ENCODE peak calls at places on chromosomes 6 and 20, in ten cellular contexts. V is IMR-90; A is activated naive CD8-positive, alpha-beta T cell treated with anti-CD3 and anti-CD28 coated beads, Interleukin-2, amount 10 ng/mL, durations not matched to agents 7 days and 5 days; G is AG09309; R is nephron progenitor cell; M is NCI-H1105; S is GM13977; W is NT2/D1; E is suprapubic skin; P is WTC11. T is an unnamed sample.

GRCh38 chr6:16947461-16948159 is 154.2 kb upstream of the STMND1 start:
- DNase-seq in G (peak), W (no peak), S (no peak), P (no peak), R (no peak), M (peak), E (no peak), V (peak), A (no peak), T (peak)

GRCh38 chr6:146876271-146877151 is 277.7 kb downstream of the ADGB start:
- DNase-seq in G (no peak), S (no peak), P (no peak), A (no peak), W (no peak), V (peak), M (no peak), R (no peak), E (no peak), T (no peak)

GRCh38 chr6:15363523-15364400 is 117.9 kb downstream of the JARID2 start:
- DNase-seq in A (no peak), P (no peak), G (no peak), E (no peak), S (peak), R (peak), W (no peak), M (no peak), V (no peak), T (no peak)

GRCh38 chr6:19320066-19320465 is 517.1 kb upstream of the ID4 start:
- DNase-seq in W (no peak), M (no peak), V (no peak), S (no peak), A (no peak), G (no peak), R (no peak), E (no peak), P (no peak), T (no peak)

GRCh38 chr6:3383525-3383924 is 73.3 kb downstream of the SLC22A23 start:
- DNase-seq in S (peak), V (peak), E (no peak), P (no peak), M (no peak), A (no peak), R (no peak), G (no peak), W (no peak), T (no peak)

GRCh38 chr6:100730581-100730980 is 150.5 kb downstream of the ASCC3 start:
- DNase-seq in S (no peak), P (no peak), M (no peak), R (no peak), A (no peak), E (no peak), W (no peak), V (no peak), G (no peak), T (no peak)

GRCh38 chr6:13711384-13711725 is 280 bp downstream of the RANBP9 start:
- DNase-seq in P (no peak), V (no peak), M (no peak), A (no peak), W (no peak), G (no peak), E (peak), R (no peak), S (no peak), T (no peak)

GRCh38 chr20:38291961-38292360 is 12.0 kb upstream of the BPI start:
- DNase-seq in M (no peak), R (no peak), V (no peak), A (no peak), W (no peak), S (no peak), E (no peak), G (no peak), P (no peak), T (no peak)

GRCh38 chr20:63610581-63611435 is 16.1 kb downstream of the GMEB2 start:
- DNase-seq in E (no peak), P (no peak), A (no peak), R (no peak), G (no peak), W (no peak), S (no peak), V (no peak), M (no peak), T (no peak)

GRCh38 chr6:57222684-57223077 is 574 bp upstream of the RAB23 start:
- DNase-seq in E (no peak), G (no peak), P (no peak), M (no peak), A (no peak), V (no peak), W (no peak), R (no peak), S (no peak), T (no peak)

GRCh38 chr20:56501116-56501515 is 23.4 kb upstream of the FAM209A start:
- DNase-seq in A (no peak), R (no peak), S (no peak), E (no peak), M (no peak), V (no peak), P (no peak), G (no peak), W (no peak), T (no peak)

GRCh38 chr6:12356983-12357972 is 67.1 kb downstream of the EDN1 start:
- DNase-seq in P (no peak), S (peak), A (no peak), E (no peak), R (no peak), W (no peak), V (no peak), G (peak), M (no peak), T (no peak)

GRCh38 chr20:60244373-60245146 is 286.3 kb downstream of the CDH26 start:
- DNase-seq in G (no peak), W (no peak), E (no peak), P (no peak), A (no peak), S (no peak), M (no peak), R (no peak), V (no peak), T (no peak)

GRCh38 chr20:1467355-1468116 is 887 bp upstream of the NSFL1C start:
- DNase-seq in P (no peak), M (no peak), G (no peak), V (no peak), W (no peak), E (no peak), S (peak), R (no peak), A (no peak), T (no peak)

GRCh38 chr6:18080544-18080943 is 41.9 kb downstream of the NHLRC1 start:
- DNase-seq in R (no peak), E (no peak), A (no peak), S (no peak), V (no peak), G (no peak), W (no peak), P (no peak), M (no peak), T (no peak)